ENCODE peak calls at places on chromosomes 6 and 20, in five cellular contexts. One of them, this sample, is unnamed.

GRCh38 chr6:84183430-84183829 is 44.0 kb downstream of the CEP162 start:
- DNase-seq in IMR-90: no peak
- DNase-seq in mesendoderm: no peak
- DNase-seq in H9: no peak
- DNase-seq in mesenchymal stem cell: no peak
- DNase-seq in this sample: no peak

GRCh38 chr6:140586426-140587061 is 1212.1 kb upstream of the CITED2 start:
- DNase-seq in mesenchymal stem cell: no peak
- DNase-seq in mesendoderm: no peak
- DNase-seq in IMR-90: no peak
- DNase-seq in H9: no peak
- DNase-seq in this sample: no peak

GRCh38 chr20:58518387-58518786 is 3.2 kb upstream of the APCDD1L start:
- DNase-seq in mesenchymal stem cell: no peak
- DNase-seq in IMR-90: no peak
- DNase-seq in H9: peak; percentile 12
- DNase-seq in mesendoderm: no peak
- DNase-seq in this sample: no peak

GRCh38 chr20:33415948-33416347 is 14.6 kb upstream of the CDK5RAP1 start:
- DNase-seq in H9: peak; percentile 71
- DNase-seq in mesendoderm: peak; percentile 60
- DNase-seq in IMR-90: peak; percentile 35
- DNase-seq in mesenchymal stem cell: peak; percentile 27
- DNase-seq in this sample: peak; percentile 4

GRCh38 chr6:6683964-6684363 is 95.4 kb downstream of the LY86 start:
- DNase-seq in IMR-90: no peak
- DNase-seq in mesenchymal stem cell: no peak
- DNase-seq in mesendoderm: no peak
- DNase-seq in H9: no peak
- DNase-seq in this sample: no peak

GRCh38 chr20:35111141-35111888 is 18.7 kb upstream of the TRPC4AP start:
- DNase-seq in H9: no peak
- DNase-seq in mesenchymal stem cell: peak; percentile 76
- DNase-seq in mesendoderm: no peak
- DNase-seq in IMR-90: peak; percentile 87
- DNase-seq in this sample: no peak

GRCh38 chr6:110786271-110786670 is 29.0 kb downstream of the CDK19 start:
- DNase-seq in H9: no peak
- DNase-seq in IMR-90: no peak
- DNase-seq in mesendoderm: no peak
- DNase-seq in mesenchymal stem cell: no peak
- DNase-seq in this sample: no peak

GRCh38 chr20:25454153-25454900 is 46.9 kb downstream of the GINS1 start:
- DNase-seq in H9: no peak
- DNase-seq in IMR-90: no peak
- DNase-seq in mesenchymal stem cell: no peak
- DNase-seq in mesendoderm: no peak
- DNase-seq in this sample: no peak

GRCh38 chr6:163332575-163332974 is 81.9 kb upstream of the QKI start:
- DNase-seq in mesenchymal stem cell: no peak
- DNase-seq in H9: no peak
- DNase-seq in mesendoderm: no peak
- DNase-seq in IMR-90: no peak
- DNase-seq in this sample: no peak

GRCh38 chr20:13199279-13199678 is 21.8 kb upstream of the ISM1 start:
- DNase-seq in IMR-90: no peak
- DNase-seq in mesendoderm: no peak
- DNase-seq in mesenchymal stem cell: no peak
- DNase-seq in H9: no peak
- DNase-seq in this sample: no peak

GRCh38 chr20:19749537-19749936 is 8.5 kb upstream of the RIN2 start:
- DNase-seq in H9: peak; percentile 45
- DNase-seq in mesendoderm: no peak
- DNase-seq in mesenchymal stem cell: no peak
- DNase-seq in IMR-90: no peak
- DNase-seq in this sample: no peak

GRCh38 chr20:20665200-20665599 is 47.2 kb downstream of the RALGAPA2 start:
- DNase-seq in mesendoderm: no peak
- DNase-seq in mesenchymal stem cell: no peak
- DNase-seq in IMR-90: no peak
- DNase-seq in H9: no peak
- DNase-seq in this sample: no peak

GRCh38 chr6:49849121-49849907 is 17.0 kb downstream of the CRISP1 start:
- DNase-seq in mesenchymal stem cell: peak; percentile 60
- DNase-seq in H9: no peak
- DNase-seq in IMR-90: peak; percentile 55
- DNase-seq in mesendoderm: peak; percentile 59
- DNase-seq in this sample: peak; percentile 41

GRCh38 chr6:66993272-66993671 is 1286.2 kb upstream of the EYS start:
- DNase-seq in mesendoderm: no peak
- DNase-seq in H9: no peak
- DNase-seq in mesenchymal stem cell: no peak
- DNase-seq in IMR-90: no peak
- DNase-seq in this sample: no peak

GRCh38 chr6:125802943-125803377 is 12.2 kb downstream of the NCOA7 start:
- DNase-seq in mesenchymal stem cell: peak; percentile 51
- DNase-seq in mesendoderm: no peak
- DNase-seq in IMR-90: peak; percentile 37
- DNase-seq in H9: no peak
- DNase-seq in this sample: no peak

GRCh38 chr6:98530732-98531131 is 303.6 kb upstream of the POU3F2 start:
- DNase-seq in mesendoderm: no peak
- DNase-seq in H9: no peak
- DNase-seq in IMR-90: no peak
- DNase-seq in mesenchymal stem cell: no peak
- DNase-seq in this sample: no peak

GRCh38 chr20:23655551-23656211 is 17.9 kb upstream of the CST3 start:
- DNase-seq in IMR-90: no peak
- DNase-seq in mesenchymal stem cell: no peak
- DNase-seq in H9: no peak
- DNase-seq in mesendoderm: no peak
- DNase-seq in this sample: no peak

GRCh38 chr6:148528292-148528691 is 185.7 kb downstream of the SASH1 start:
- DNase-seq in mesendoderm: peak; percentile 51
- DNase-seq in H9: no peak
- DNase-seq in IMR-90: peak; percentile 44
- DNase-seq in mesenchymal stem cell: no peak
- DNase-seq in this sample: no peak

GRCh38 chr20:3744037-3744436 is 11.6 kb downstream of the HSPA12B start:
- DNase-seq in H9: no peak
- DNase-seq in mesenchymal stem cell: no peak
- DNase-seq in mesendoderm: no peak
- DNase-seq in IMR-90: no peak
- DNase-seq in this sample: no peak

GRCh38 chr6:98945311-98946005 is 2.3 kb downstream of the FBXL4 start:
- DNase-seq in IMR-90: no peak
- DNase-seq in H9: no peak
- DNase-seq in mesendoderm: no peak
- DNase-seq in mesenchymal stem cell: no peak
- DNase-seq in this sample: no peak

GRCh38 chr6:169897601-169898358 is 146.4 kb downstream of the ERMARD start:
- DNase-seq in mesenchymal stem cell: no peak
- DNase-seq in mesendoderm: no peak
- DNase-seq in H9: no peak
- DNase-seq in IMR-90: no peak
- DNase-seq in this sample: no peak

GRCh38 chr20:24633026-24633425 is 163.6 kb downstream of the SYNDIG1 start:
- DNase-seq in mesendoderm: no peak
- DNase-seq in mesenchymal stem cell: no peak
- DNase-seq in IMR-90: no peak
- DNase-seq in H9: peak; percentile 15
- DNase-seq in this sample: no peak

GRCh38 chr6:43274127-43274915 is 23.7 kb upstream of the SLC22A7 start:
- DNase-seq in mesendoderm: no peak
- DNase-seq in mesenchymal stem cell: no peak
- DNase-seq in H9: no peak
- DNase-seq in IMR-90: no peak
- DNase-seq in this sample: no peak

GRCh38 chr6:43276180-43277082 is 21.6 kb upstream of the SLC22A7 start:
- DNase-seq in mesenchymal stem cell: peak; percentile 47
- DNase-seq in H9: no peak
- DNase-seq in mesendoderm: no peak
- DNase-seq in IMR-90: no peak
- DNase-seq in this sample: no peak

GRCh38 chr6:43275782-43276179 is 22.3 kb upstream of the SLC22A7 start:
- DNase-seq in IMR-90: no peak
- DNase-seq in mesendoderm: no peak
- DNase-seq in mesenchymal stem cell: no peak
- DNase-seq in H9: no peak
- DNase-seq in this sample: no peak

GRCh38 chr6:43273707-43274106 is 24.4 kb upstream of the SLC22A7 start:
- DNase-seq in H9: no peak
- DNase-seq in mesenchymal stem cell: no peak
- DNase-seq in IMR-90: no peak
- DNase-seq in mesendoderm: no peak
- DNase-seq in this sample: no peak

DNA sequence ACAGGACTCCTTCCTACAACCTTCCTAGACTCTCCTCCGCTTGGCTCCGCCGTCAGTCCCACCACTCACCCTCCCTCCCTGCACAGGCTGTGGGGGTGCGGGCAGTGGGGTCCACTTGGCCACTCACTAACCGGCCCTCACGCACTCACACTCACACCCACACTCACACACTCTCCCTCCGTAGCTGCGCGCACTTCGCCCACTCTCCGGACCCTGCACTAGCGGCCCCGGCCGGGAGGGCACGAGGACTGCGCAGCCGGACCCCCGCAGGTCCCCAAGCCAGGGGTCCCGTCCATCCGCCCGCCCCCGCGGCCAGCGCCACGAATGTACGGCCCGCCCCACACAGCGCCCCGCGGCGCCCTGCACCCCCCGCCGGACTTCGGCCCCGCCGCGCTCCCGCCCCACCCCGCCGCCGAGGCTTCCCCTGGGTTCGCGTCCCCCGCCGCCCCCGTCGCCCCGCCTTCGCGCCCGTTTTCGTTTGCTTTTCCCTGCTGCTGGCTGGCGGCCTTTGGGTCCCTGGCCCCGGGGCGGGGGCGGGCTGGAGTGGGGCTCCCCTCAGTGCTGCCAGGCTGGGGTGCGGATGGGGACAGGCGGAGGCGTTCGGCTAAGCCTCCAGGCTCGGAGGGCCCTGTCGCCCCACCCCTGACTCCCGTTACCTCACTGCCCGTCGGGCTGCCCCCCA is 23.0 kb upstream of the SLC22A7 start:
- DNase-seq in mesenchymal stem cell: no peak
- DNase-seq in IMR-90: no peak
- DNase-seq in mesendoderm: no peak
- DNase-seq in H9: no peak
- DNase-seq in this sample: no peak
- H3K18ac ChIP-seq in mesenchymal stem cell: no peak overlapping the region
- H3K18ac ChIP-seq in IMR-90: no peak overlapping the region
- H3K18ac ChIP-seq in mesendoderm: no peak overlapping the region
- H3K18ac ChIP-seq in H9: no peak overlapping the region
- H3K18ac ChIP-seq in this sample: peak overlapping the region; percentile 95

GRCh38 chr6:13097454-13097853 is 230.9 kb downstream of the TBC1D7 start:
- DNase-seq in IMR-90: no peak
- DNase-seq in mesenchymal stem cell: no peak
- DNase-seq in H9: no peak
- DNase-seq in mesendoderm: no peak
- DNase-seq in this sample: no peak
- H3K18ac ChIP-seq in IMR-90: no peak overlapping the region
- H3K18ac ChIP-seq in mesenchymal stem cell: no peak overlapping the region
- H3K18ac ChIP-seq in H9: no peak overlapping the region
- H3K18ac ChIP-seq in mesendoderm: no peak overlapping the region
- H3K18ac ChIP-seq in this sample: no peak overlapping the region

DNA sequence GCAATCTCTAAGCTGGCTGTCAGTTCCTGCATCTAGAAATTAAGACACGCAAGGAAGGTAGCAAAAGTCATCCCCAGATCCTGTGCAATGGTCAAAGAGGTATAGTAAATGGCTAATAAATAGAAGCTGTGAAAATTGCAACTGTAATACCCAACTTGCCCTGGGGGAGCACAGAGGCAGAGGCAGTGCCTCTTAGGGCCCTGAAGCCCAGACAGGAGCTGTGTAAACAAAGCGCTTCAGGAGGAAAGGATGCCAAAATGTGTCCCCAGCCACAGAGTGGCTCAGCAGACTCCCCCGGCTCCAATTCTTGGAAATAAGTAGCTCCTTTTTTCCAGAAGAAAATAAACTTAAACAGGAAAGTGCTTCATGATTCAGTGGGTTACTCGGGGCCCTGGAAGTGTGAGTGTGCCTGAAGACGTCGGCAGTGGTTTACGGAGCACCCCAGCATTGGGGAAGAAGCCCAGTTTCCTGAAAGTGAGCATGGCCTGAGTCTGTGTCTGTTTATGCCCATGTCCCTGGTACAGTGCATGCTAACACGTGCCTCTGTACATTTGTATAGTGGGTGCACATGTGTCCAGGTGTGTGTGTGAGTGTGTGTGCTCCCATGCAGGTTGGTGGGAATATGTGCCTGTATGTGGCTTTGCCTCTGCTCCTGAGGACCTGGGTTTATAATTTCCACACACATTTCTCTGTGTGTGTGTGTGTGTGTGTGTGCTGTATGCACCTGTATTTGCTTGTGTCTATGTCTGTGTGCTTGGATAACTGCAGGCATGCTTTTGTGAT is 246.7 kb downstream of the MAFB start:
- DNase-seq in mesendoderm: peak; percentile 65
- DNase-seq in H9: peak; percentile 47
- DNase-seq in mesenchymal stem cell: peak; percentile 25
- DNase-seq in IMR-90: no peak
- DNase-seq in this sample: no peak
- H3K18ac ChIP-seq in mesendoderm: peak overlapping the region; percentile 46
- H3K18ac ChIP-seq in H9: no peak overlapping the region
- H3K18ac ChIP-seq in mesenchymal stem cell: no peak overlapping the region
- H3K18ac ChIP-seq in IMR-90: no peak overlapping the region
- H3K18ac ChIP-seq in this sample: peak overlapping the region; percentile 15

DNA sequence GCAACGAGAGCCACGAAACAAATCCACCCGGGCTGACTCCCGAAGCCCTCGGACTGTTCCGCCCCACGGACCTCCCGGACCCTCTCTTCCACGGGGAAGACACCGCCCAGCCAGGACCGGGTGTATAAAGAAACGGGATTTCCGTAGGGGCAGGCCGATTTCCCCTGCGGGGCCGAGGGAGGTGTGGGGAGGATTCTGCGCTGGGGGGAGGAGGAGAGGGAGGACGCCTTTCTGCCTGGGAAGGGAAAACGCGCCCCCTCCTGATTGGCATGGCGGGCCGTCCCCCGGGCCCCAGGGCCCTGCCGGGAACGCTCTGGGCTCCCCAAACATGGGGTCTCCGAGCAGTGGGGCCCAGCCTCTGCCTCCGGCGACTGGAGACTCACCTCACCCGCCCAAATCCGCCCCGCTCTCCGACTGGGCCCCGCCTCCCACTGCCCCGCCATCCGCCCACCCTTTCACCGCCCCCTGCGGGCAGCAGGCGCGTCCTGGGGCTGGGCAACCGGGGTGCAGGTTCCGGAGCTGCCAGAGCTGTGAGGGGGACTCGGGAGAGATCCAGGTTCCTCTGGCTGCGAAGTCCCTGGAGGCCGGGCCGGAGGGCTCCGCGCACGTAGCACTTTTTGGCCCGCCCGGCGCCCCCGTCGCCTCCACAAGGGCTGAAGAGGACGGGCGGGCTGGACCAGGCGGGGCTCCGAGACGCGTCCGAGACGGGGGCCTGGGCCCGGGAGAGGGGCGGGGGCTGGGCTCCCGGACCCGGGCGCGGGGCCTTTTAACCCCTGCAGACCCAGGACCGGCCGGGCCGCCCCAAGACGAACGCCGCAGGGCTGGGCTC is 586 bp upstream of the PPDPF start:
- DNase-seq in IMR-90: peak; percentile 29
- DNase-seq in H9: peak; percentile 80
- DNase-seq in mesendoderm: no peak
- DNase-seq in mesenchymal stem cell: peak; percentile 66
- DNase-seq in this sample: peak; percentile 87
- H3K18ac ChIP-seq in IMR-90: peak overlapping the region; percentile 30
- H3K18ac ChIP-seq in H9: peak overlapping the region; percentile 39
- H3K18ac ChIP-seq in mesendoderm: peak overlapping the region; percentile 34
- H3K18ac ChIP-seq in mesenchymal stem cell: peak overlapping the region; percentile 89
- H3K18ac ChIP-seq in this sample: peak overlapping the region; percentile 97

This sample was measured in neuronal stem cell.